ENCODE peak calls at places on chromosomes 2 and 18, in eight cellular contexts. E, U, T, J, Z, S, Y and Q are unnamed samples.

GRCh38 chr2:449246-450067 is 161.6 kb upstream of the ALKAL2 start:
- DNase-seq in T (peak; percentile 25), Z (no peak), Y (no peak), U (no peak), J (no peak), S (no peak), E (no peak), Q (no peak)

GRCh38 chr2:241702405-241703127 is 727 bp downstream of the ING5 start:
- DNase-seq in S (peak; percentile 89), J (peak; percentile 91), Z (peak; percentile 84), Y (peak; percentile 82), T (peak; percentile 71), E (peak; percentile 87), U (peak; percentile 85), Q (peak; percentile 92)

GRCh38 chr2:98501223-98501622 is 56.6 kb downstream of the INPP4A start:
- DNase-seq in T (no peak), Y (no peak), Z (no peak), U (no peak), E (no peak), S (no peak), J (no peak), Q (no peak)

GRCh38 chr2:58237741-58238140 is 3.4 kb downstream of the FANCL start:
- DNase-seq in Y (no peak), S (no peak), Z (no peak), J (no peak), T (no peak), E (no peak), U (no peak), Q (no peak)

GRCh38 chr18:77100751-77101355 is 31.7 kb downstream of the MBP start:
- DNase-seq in Y (no peak), T (peak; percentile 44), S (peak; percentile 15), J (no peak), Z (peak; percentile 70), E (no peak), U (no peak), Q (no peak)

GRCh38 chr18:8097942-8098341 is 511.3 kb upstream of the RAB12 start:
- DNase-seq in S (no peak), Y (no peak), T (no peak), J (no peak), U (no peak), E (no peak), Z (no peak), Q (no peak)

GRCh38 chr2:191938779-191939178 is 91.9 kb upstream of the CAVIN2 start:
- DNase-seq in J (no peak), E (no peak), S (no peak), Z (no peak), Y (no peak), U (no peak), T (no peak), Q (no peak)

GRCh38 chr2:179376881-179377280 is 112.2 kb upstream of the SESTD1 start:
- DNase-seq in Z (no peak), J (no peak), Y (no peak), S (no peak), U (no peak), E (no peak), T (no peak), Q (no peak)

GRCh38 chr18:32550958-32551357 is 80.3 kb upstream of the GAREM1 start:
- DNase-seq in Z (no peak), E (no peak), Y (no peak), T (no peak), J (no peak), U (no peak), S (no peak), Q (no peak)

GRCh38 chr18:3584897-3585460 is 135.0 kb downstream of the TGIF1 start:
- DNase-seq in Y (no peak), E (no peak), Z (no peak), T (peak; percentile 15), U (no peak), J (no peak), S (no peak), Q (no peak)

GRCh38 chr2:73827018-73827417 is 1.7 kb upstream of the STAMBP start:
- DNase-seq in S (peak; percentile 62), T (peak; percentile 71), J (no peak), E (no peak), Z (peak; percentile 13), U (no peak), Y (no peak), Q (no peak)

GRCh38 chr2:189595412-189595811 is 14.8 kb upstream of the SLC40A1 start:
- DNase-seq in Y (no peak), Z (no peak), J (no peak), S (no peak), U (no peak), T (no peak), E (no peak), Q (no peak)

GRCh38 chr2:232420073-232420454 is 13.4 kb downstream of the ALPG start:
- DNase-seq in Y (no peak), T (no peak), U (no peak), Z (no peak), S (no peak), J (no peak), E (no peak), Q (no peak)

GRCh38 chr2:232419245-232420072 is 12.8 kb downstream of the ALPG start:
- DNase-seq in J (no peak), U (no peak), S (no peak), E (no peak), Y (no peak), T (no peak), Z (no peak), Q (no peak)

GRCh38 chr2:232420463-232421188 is 14.0 kb downstream of the ALPG start:
- DNase-seq in S (no peak), T (peak; percentile 54), Y (no peak), E (no peak), Z (no peak), J (no peak), U (no peak), Q (no peak)

GRCh38 chr2:232422051-232422450 is 15.4 kb downstream of the ALPG start:
- DNase-seq in Y (no peak), Z (no peak), U (no peak), E (no peak), J (no peak), T (no peak), S (no peak), Q (no peak)

GRCh38 chr2:232421189-232421785 is 14.6 kb downstream of the ALPG start:
- DNase-seq in U (no peak), T (no peak), S (no peak), Z (no peak), E (no peak), Y (no peak), J (no peak), Q (no peak)
- H3K4me3 ChIP-seq in U (no peak overlapping the region), T (peak overlapping the region; percentile 67), S (peak overlapping the region; percentile 35), Z (no peak overlapping the region), E (peak overlapping the region; percentile 37), Y (no peak overlapping the region), J (peak overlapping the region; percentile 21), Q (no peak overlapping the region)

GRCh38 chr2:80303006-80303741 is 1.4 kb downstream of the LRRTM1 start:
- DNase-seq in T (no peak), Z (no peak), U (no peak), J (no peak), S (no peak), E (no peak), Y (no peak), Q (no peak)

GRCh38 chr2:80300346-80300745 is 4.2 kb downstream of the LRRTM1 start:
- DNase-seq in S (no peak), E (no peak), Y (no peak), Z (no peak), T (no peak), J (no peak), U (no peak), Q (no peak)

GRCh38 chr2:80302465-80303005 is 2.0 kb downstream of the LRRTM1 start:
- DNase-seq in J (no peak), U (no peak), T (no peak), E (no peak), Z (no peak), S (no peak), Y (no peak), Q (no peak)

GRCh38 chr2:80303825-80304521 is 579 bp downstream of the LRRTM1 start:
- DNase-seq in T (no peak), E (no peak), Z (no peak), J (no peak), S (no peak), U (no peak), Y (no peak), Q (no peak)

DNA sequence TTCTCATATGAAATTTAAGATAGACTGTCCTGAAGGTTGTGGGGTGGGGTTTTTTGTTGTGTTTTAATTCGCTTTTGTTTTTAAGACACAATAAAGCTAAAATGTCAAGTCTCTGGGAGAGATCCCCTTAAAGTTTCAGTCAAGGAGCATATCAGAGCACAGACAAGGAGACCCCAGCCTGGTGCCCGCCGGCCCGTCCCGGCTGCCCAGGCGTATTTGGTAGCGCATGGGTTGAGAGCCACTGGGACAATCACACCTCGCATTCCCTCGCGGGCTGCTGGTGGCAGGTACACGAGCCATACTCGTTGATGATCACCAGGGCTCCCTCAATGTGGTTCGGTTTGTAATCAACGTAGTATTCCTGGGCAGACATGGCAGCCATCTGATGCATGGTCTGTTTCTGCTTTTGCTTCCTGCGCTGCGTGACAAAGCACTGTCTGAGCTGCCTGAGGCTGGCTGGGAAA is 2.5 kb downstream of the LRRTM1 start:
- DNase-seq in J (no peak), U (no peak), T (no peak), S (no peak), Y (no peak), Z (no peak), E (no peak), Q (no peak)
- H3K4me1 ChIP-seq in J (peaks cover 9% of the 10 kb centered on the region), U (no peaks in the 10 kb centered on the region), T (no peaks in the 10 kb centered on the region), S (peaks cover 18% of the 10 kb centered on the region), Y (no peaks in the 10 kb centered on the region), Z (no peaks in the 10 kb centered on the region), E (peaks cover 4% of the 10 kb centered on the region), Q (no peaks in the 10 kb centered on the region)

GRCh38 chr2:66441651-66442365 is 6.9 kb downstream of the MEIS1 start:
- DNase-seq in Z (no peak), Y (no peak), S (no peak), E (no peak), J (no peak), T (no peak), U (no peak), Q (no peak)

GRCh38 chr2:66445076-66445724 is 10.3 kb downstream of the MEIS1 start:
- DNase-seq in Y (no peak), T (no peak), J (no peak), U (no peak), Z (no peak), S (no peak), E (peak; percentile 50), Q (no peak)

GRCh38 chr2:66443977-66444855 is 9.3 kb downstream of the MEIS1 start:
- DNase-seq in E (no peak), Y (no peak), S (no peak), J (no peak), Z (no peak), U (no peak), T (no peak), Q (no peak)

GRCh38 chr2:66445781-66446177 is 10.9 kb downstream of the MEIS1 start:
- DNase-seq in T (no peak), S (no peak), U (no peak), Y (no peak), Z (no peak), E (peak; percentile 55), J (no peak), Q (no peak)

GRCh38 chr2:66443183-66443976 is 8.5 kb downstream of the MEIS1 start:
- DNase-seq in Z (no peak), T (no peak), Y (no peak), U (no peak), E (no peak), S (no peak), J (no peak), Q (no peak)
- H3K4me3 ChIP-seq in Z (no peak overlapping the region), T (no peak overlapping the region), Y (peak overlapping the region; percentile 45), U (no peak overlapping the region), E (peak overlapping the region; percentile 50), S (peak overlapping the region; percentile 94), J (peak overlapping the region; percentile 37), Q (no peak overlapping the region)

GRCh38 chr2:108621087-108621559 is 86.9 kb downstream of the LIMS1 start:
- DNase-seq in E (no peak), T (peak; percentile 73), S (no peak), Z (peak; percentile 75), U (peak; percentile 40), Y (peak; percentile 63), J (peak; percentile 75), Q (peak; percentile 75)
- H3K4me1 ChIP-seq in E (peaks cover 79% of the 10 kb centered on the region), T (peaks cover 56% of the 10 kb centered on the region), S (peaks cover 35% of the 10 kb centered on the region), Z (peaks cover 37% of the 10 kb centered on the region), U (peaks cover 73% of the 10 kb centered on the region), Y (peaks cover 17% of the 10 kb centered on the region), J (peaks cover 45% of the 10 kb centered on the region), Q (peaks cover 36% of the 10 kb centered on the region)